ENCODE peak calls at places on chromosome 15, in five cellular contexts. S, T, M, Q and L are unnamed samples.
A peak's percentile ranks its signal among the peaks of the same experiment; 100 is the strongest.

GRCh38 chr15:70048196-70048565 is 49.5 kb downstream of the TLE3 start:
- DNase-seq in S (no peak), T (peak; percentile 60), M (peak; percentile 40), Q (no peak), L (no peak)

GRCh38 chr15:37059051-37059450 is 41.3 kb downstream of the MEIS2 start:
- DNase-seq in S (no peak), T (no peak), M (no peak), Q (no peak), L (peak; percentile 94)

GRCh38 chr15:92205255-92205739 is 188.4 kb upstream of the ST8SIA2 start:
- DNase-seq in S (no peak), T (peak; percentile 9), M (peak; percentile 15), Q (no peak), L (peak; percentile 7)

GRCh38 chr15:90101969-90102890 is at the start of gene IDH2:
- DNase-seq in S (peak; percentile 49), T (peak; percentile 99), M (peak; percentile 89), Q (peak; percentile 82), L (peak; percentile 59)

GRCh38 chr15:75397494-75397893 is 29.1 kb upstream of the MAN2C1 start:
- DNase-seq in S (no peak), T (no peak), M (no peak), Q (no peak), L (peak; percentile 4)

GRCh38 chr15:85710340-85710842 is 84.3 kb downstream of the KLHL25 start:
- DNase-seq in S (no peak), T (no peak), M (no peak), Q (no peak), L (no peak)

GRCh38 chr15:63909819-63910437 is 76.2 kb upstream of the HERC1 start:
- DNase-seq in S (no peak), T (no peak), M (peak; percentile 77), Q (no peak), L (no peak)

GRCh38 chr15:100806157-100806556 is 73.5 kb upstream of the ALDH1A3 start:
- DNase-seq in S (no peak), T (no peak), M (no peak), Q (no peak), L (no peak)

GRCh38 chr15:36401586-36401966 is 177.8 kb upstream of the CDIN1 start:
- DNase-seq in S (no peak), T (no peak), M (no peak), Q (no peak), L (no peak)

GRCh38 chr15:38438031-38438986 is 15.6 kb upstream of the FAM98B start:
- DNase-seq in S (no peak), T (no peak), M (no peak), Q (no peak), L (no peak)

GRCh38 chr15:34620122-34620521 is 36.7 kb upstream of the GOLGA8B start:
- DNase-seq in S (no peak), T (no peak), M (no peak), Q (no peak), L (no peak)

GRCh38 chr15:67142142-67143092 is 77.0 kb downstream of the SMAD3 start:
- DNase-seq in S (no peak), T (no peak), M (no peak), Q (no peak), L (peak; percentile 32)

GRCh38 chr15:64443747-64444621 is 16.4 kb upstream of the ZNF609 start:
- DNase-seq in S (no peak), T (no peak), M (no peak), Q (no peak), L (peak; percentile 95)

GRCh38 chr15:97909291-97909891 is 51.1 kb upstream of the ARRDC4 start:
- DNase-seq in S (peak; percentile 23), T (peak; percentile 72), M (peak; percentile 77), Q (peak; percentile 9), L (peak; percentile 59)

GRCh38 chr15:76964157-76964556 is 30.8 kb upstream of the PSTPIP1 start:
- DNase-seq in S (no peak), T (no peak), M (no peak), Q (no peak), L (peak; percentile 49)

GRCh38 chr15:63288778-63289378 is 11.5 kb downstream of the APH1B start:
- DNase-seq in S (no peak), T (peak; percentile 65), M (peak; percentile 77), Q (no peak), L (peak; percentile 54)

GRCh38 chr15:92818658-92819311 is 81.3 kb upstream of the CHD2 start:
- DNase-seq in S (no peak), T (peak; percentile 56), M (peak; percentile 51), Q (no peak), L (no peak)

GRCh38 chr15:73809728-73810501 is 56.8 kb upstream of the INSYN1 start:
- DNase-seq in S (no peak), T (no peak), M (peak; percentile 72), Q (no peak), L (peak; percentile 26)

GRCh38 chr15:43226436-43227305 is 5.9 kb upstream of the EPB42 start:
- DNase-seq in S (no peak), T (no peak), M (no peak), Q (no peak), L (no peak)

GRCh38 chr15:75869446-75869845 is 26.2 kb downstream of the UBE2Q2 start:
- DNase-seq in S (no peak), T (no peak), M (peak; percentile 76), Q (no peak), L (no peak)

GRCh38 chr15:90001062-90001682 is at the start of gene ZNF710:
- DNase-seq in S (peak; percentile 12), T (peak; percentile 89), M (peak; percentile 55), Q (peak; percentile 47), L (peak; percentile 30)

GRCh38 chr15:50820808-50821382 is 55.4 kb upstream of the SPPL2A start:
- DNase-seq in S (no peak), T (no peak), M (no peak), Q (no peak), L (no peak)

GRCh38 chr15:20106026-20106425 is 435.6 kb downstream of the GOLGA6L6 start:
- DNase-seq in S (peak; percentile 0), T (no peak), M (no peak), Q (no peak), L (no peak)